ENCODE peak calls at places on chromosome 12, in ten cellular contexts. D, W, B, A, M, J, Z, S, Q and T are unnamed samples.

GRCh38 chr12:2255301-2255700 is 202.5 kb downstream of the CACNA1C start:
- DNase-seq in D (no peak), J (no peak), W (no peak), Z (no peak), A (no peak), S (no peak), Q (no peak), B (no peak), M (no peak), T (no peak)

GRCh38 chr12:3967556-3968160 is 94.5 kb upstream of the PARP11 start:
- DNase-seq in A (no peak), D (no peak), Q (no peak), Z (no peak), B (no peak), W (no peak), M (no peak), J (no peak), S (no peak), T (no peak)

GRCh38 chr12:114415525-114415868 is 9.6 kb upstream of the TBX5 start:
- DNase-seq in A (no peak), M (no peak), D (no peak), Q (no peak), B (no peak), S (no peak), J (no peak), Z (no peak), W (no peak), T (no peak)

GRCh38 chr12:21773799-21774198 is 707 bp downstream of the KCNJ8 start:
- DNase-seq in J (no peak), W (no peak), Q (no peak), A (no peak), Z (no peak), M (no peak), S (no peak), B (no peak), D (no peak), T (no peak)

GRCh38 chr12:87311206-87311605 is 718.0 kb downstream of the C12orf50 start:
- DNase-seq in S (no peak), Z (no peak), W (no peak), D (no peak), B (no peak), J (no peak), Q (no peak), A (no peak), M (no peak), T (no peak)

GRCh38 chr12:106145539-106146447 is 7.0 kb upstream of the NUAK1 start:
- DNase-seq in A (no peak), B (no peak), J (no peak), S (no peak), M (peak; percentile 56), W (no peak), Q (no peak), Z (peak; percentile 75), D (no peak), T (peak; percentile 51)

GRCh38 chr12:10241276-10241675 is 28.6 kb downstream of the GABARAPL1 start:
- DNase-seq in Q (no peak), M (no peak), A (no peak), S (peak; percentile 2), J (no peak), B (no peak), W (no peak), Z (no peak), D (no peak), T (no peak)

GRCh38 chr12:13950502-13950901 is 30.9 kb downstream of the GRIN2B start:
- DNase-seq in S (no peak), A (peak; percentile 39), Q (no peak), W (no peak), D (no peak), Z (no peak), B (peak; percentile 86), M (no peak), J (no peak), T (no peak)

GRCh38 chr12:121295746-121296617 is 527 bp downstream of the CAMKK2 start:
- DNase-seq in M (peak; percentile 41), Z (peak; percentile 80), J (no peak), Q (no peak), B (peak; percentile 29), A (no peak), S (no peak), D (peak; percentile 11), W (peak; percentile 38), T (peak; percentile 43)

GRCh38 chr12:52319097-52319496 is 2.1 kb downstream of the KRT83 start:
- DNase-seq in A (peak; percentile 55), D (peak; percentile 52), W (peak; percentile 27), B (no peak), M (no peak), S (no peak), J (no peak), Z (peak; percentile 41), Q (peak; percentile 22), T (no peak)

GRCh38 chr12:71810905-71811304 is 28.7 kb upstream of the TBC1D15 start:
- DNase-seq in M (no peak), W (no peak), D (no peak), Z (no peak), S (no peak), B (no peak), A (no peak), J (no peak), Q (no peak), T (no peak)

GRCh38 chr12:43009866-43010265 is 420.3 kb upstream of the PRICKLE1 start:
- DNase-seq in W (no peak), M (no peak), B (no peak), A (no peak), S (no peak), Q (no peak), D (no peak), J (no peak), Z (no peak), T (no peak)

GRCh38 chr12:28023156-28023887 is 50.8 kb upstream of the PTHLH start:
- DNase-seq in B (peak; percentile 49), Q (no peak), Z (no peak), M (no peak), W (no peak), J (no peak), D (no peak), A (no peak), S (peak; percentile 77), T (no peak)

GRCh38 chr12:121975029-121975428 is 46.7 kb upstream of the BCL7A start:
- DNase-seq in W (no peak), B (no peak), S (no peak), M (no peak), Q (no peak), Z (no peak), D (no peak), A (no peak), J (no peak), T (no peak)

GRCh38 chr12:2804390-2805145 is 7.9 kb upstream of the ITFG2 start:
- DNase-seq in D (no peak), M (peak; percentile 76), J (no peak), Z (no peak), Q (no peak), B (peak; percentile 83), A (no peak), S (peak; percentile 24), W (no peak), T (peak; percentile 8)

GRCh38 chr12:50117057-50117622 is 5.1 kb downstream of the COX14 start:
- DNase-seq in Z (peak; percentile 68), W (no peak), S (no peak), J (no peak), A (no peak), D (no peak), Q (no peak), B (no peak), M (no peak), T (no peak)

GRCh38 chr12:132955933-132956725 is at the start of gene ZNF605:
- DNase-seq in D (peak; percentile 86), A (peak; percentile 98), B (peak; percentile 83), Q (peak; percentile 5), S (peak; percentile 72), M (peak; percentile 92), Z (peak; percentile 92), W (peak; percentile 93), J (peak; percentile 82), T (peak; percentile 82)

GRCh38 chr12:6500466-6500865 is 6.6 kb downstream of the NCAPD2 start:
- DNase-seq in J (no peak), D (no peak), Q (no peak), S (no peak), A (no peak), W (no peak), M (no peak), Z (no peak), B (no peak), T (no peak)

GRCh38 chr12:92080390-92081285 is 65.0 kb downstream of the BTG1 start:
- DNase-seq in D (no peak), Q (no peak), M (no peak), Z (no peak), W (no peak), J (no peak), B (peak; percentile 85), A (no peak), S (peak; percentile 93), T (no peak)

GRCh38 chr12:48034835-48035805 is 30.8 kb upstream of the COL2A1 start:
- DNase-seq in D (no peak), J (no peak), A (no peak), B (no peak), M (no peak), Q (no peak), S (no peak), Z (no peak), W (no peak), T (no peak)

GRCh38 chr12:3230758-3231375 is 153.7 kb downstream of the TSPAN9 start:
- DNase-seq in D (no peak), Z (no peak), S (no peak), Q (no peak), B (no peak), W (no peak), A (no peak), M (no peak), J (no peak), T (no peak)

GRCh38 chr12:106032141-106032925 is 106.4 kb downstream of the NUAK1 start:
- DNase-seq in W (no peak), Q (no peak), M (no peak), A (peak; percentile 19), D (no peak), J (no peak), B (no peak), S (no peak), Z (no peak), T (no peak)

GRCh38 chr12:99658950-99659349 is 11.4 kb downstream of the GARIN6 start:
- DNase-seq in D (peak; percentile 4), Q (no peak), A (no peak), Z (no peak), W (no peak), J (no peak), M (no peak), S (peak; percentile 4), B (no peak), T (no peak)

GRCh38 chr12:124422570-124423523 is 128.0 kb downstream of the RFLNA start:
- DNase-seq in J (no peak), M (peak; percentile 95), B (peak; percentile 87), Q (no peak), A (peak; percentile 68), S (peak; percentile 90), W (no peak), Z (peak; percentile 95), D (peak; percentile 90), T (peak; percentile 82)

GRCh38 chr12:102675672-102676071 is 195.3 kb upstream of the IGF1 start:
- DNase-seq in Q (no peak), A (no peak), Z (no peak), M (no peak), S (peak; percentile 28), W (no peak), B (no peak), D (no peak), J (no peak), T (no peak)

GRCh38 chr12:30794591-30795409 is 40.0 kb upstream of the CAPRIN2 start:
- DNase-seq in D (peak; percentile 15), W (peak; percentile 42), J (no peak), Q (no peak), B (peak; percentile 89), S (peak; percentile 42), M (no peak), Z (no peak), A (peak; percentile 77), T (no peak)

GRCh38 chr12:105278043-105278697 is 42.2 kb upstream of the APPL2 start:
- DNase-seq in A (no peak), M (no peak), J (no peak), S (no peak), Z (no peak), Q (no peak), D (no peak), B (no peak), W (no peak), T (no peak)